ENCODE peak calls at places on chromosome 1, in six cellular contexts. W is A549, X is fibroblast of lung, H is GM23338, Y is IMR-90, S is GM23248. D is an unnamed sample.

GRCh38 chr1:76730027-76730426 is 137.3 kb upstream of the ST6GALNAC5 start:
- DNase-seq in W (no peak), X (no peak), S (no peak), Y (no peak), H (no peak), D (no peak)

GRCh38 chr1:186633101-186633500 is 47.1 kb downstream of the PTGS2 start:
- DNase-seq in S (no peak), W (no peak), Y (no peak), H (no peak), X (no peak), D (no peak)

GRCh38 chr1:113904292-113904673 is 316 bp downstream of the AP4B1 start:
- DNase-seq in W (no peak), Y (no peak), S (no peak), X (no peak), H (peak; percentile 79), D (no peak)

GRCh38 chr1:30685796-30686165 is 37.6 kb downstream of the MATN1 start:
- DNase-seq in Y (no peak), X (no peak), W (no peak), H (peak; percentile 71), S (no peak), D (no peak)

GRCh38 chr1:174077755-174078490 is 55.8 kb upstream of the RC3H1 start:
- DNase-seq in X (no peak), W (no peak), Y (no peak), H (peak; percentile 64), S (no peak), D (peak; percentile 7)

GRCh38 chr1:64979358-64979757 is 13.0 kb upstream of the JAK1 start:
- DNase-seq in W (no peak), H (no peak), Y (no peak), S (no peak), X (no peak), D (no peak)

GRCh38 chr1:178057863-178058576 is 35.9 kb upstream of the RASAL2 start:
- DNase-seq in S (peak; percentile 81), W (no peak), X (peak; percentile 9), H (peak; percentile 42), Y (peak; percentile 48), D (peak; percentile 65)

GRCh38 chr1:109821831-109822745 is 58.4 kb upstream of the EPS8L3 start:
- DNase-seq in X (peak; percentile 62), Y (peak; percentile 57), S (peak; percentile 92), W (peak; percentile 58), H (no peak), D (peak; percentile 56)

GRCh38 chr1:80534606-80535360 is 1266.0 kb upstream of the ADGRL2 start:
- DNase-seq in Y (peak; percentile 46), W (peak; percentile 15), X (peak; percentile 20), S (no peak), H (no peak), D (peak; percentile 26)

GRCh38 chr1:77018386-77019156 is 151.3 kb downstream of the ST6GALNAC5 start:
- DNase-seq in S (peak; percentile 12), X (no peak), H (peak; percentile 53), W (no peak), Y (no peak), D (no peak)

GRCh38 chr1:5886140-5886483 is 106.1 kb downstream of the NPHP4 start:
- DNase-seq in S (no peak), H (no peak), W (no peak), X (no peak), Y (no peak), D (no peak)

GRCh38 chr1:5887436-5888290 is 104.6 kb downstream of the NPHP4 start:
- DNase-seq in X (no peak), Y (no peak), H (no peak), S (no peak), W (no peak), D (no peak)

GRCh38 chr1:5888606-5889211 is 103.5 kb downstream of the NPHP4 start:
- DNase-seq in S (no peak), W (peak; percentile 4), X (no peak), Y (no peak), H (peak; percentile 43), D (no peak)

GRCh38 chr1:5885471-5886139 is 106.6 kb downstream of the NPHP4 start:
- DNase-seq in X (no peak), H (no peak), W (no peak), S (no peak), Y (no peak), D (no peak)

GRCh38 chr1:5886541-5887435 is 105.4 kb downstream of the NPHP4 start:
- DNase-seq in Y (no peak), X (no peak), W (no peak), S (no peak), H (no peak), D (no peak)
- H3K4me2 ChIP-seq in Y (no peak overlapping the region), X (no peak overlapping the region), W (no peak overlapping the region), S (no peak overlapping the region), H (no peak overlapping the region), D (no peak overlapping the region)

GRCh38 chr1:23592209-23592905 is 33.1 kb upstream of the ID3 start:
- DNase-seq in H (no peak), Y (no peak), X (no peak), W (no peak), S (peak; percentile 35), D (no peak)

GRCh38 chr1:23593042-23593521 is 33.8 kb upstream of the ID3 start:
- DNase-seq in H (no peak), X (no peak), S (no peak), W (peak; percentile 53), Y (no peak), D (no peak)

GRCh38 chr1:23593556-23594148 is 34.4 kb upstream of the ID3 start:
- DNase-seq in H (no peak), X (no peak), Y (peak; percentile 59), S (peak; percentile 20), W (peak; percentile 84), D (peak; percentile 49)

GRCh38 chr1:23594927-23595353 is 35.6 kb upstream of the ID3 start:
- DNase-seq in H (no peak), S (no peak), X (no peak), W (no peak), Y (no peak), D (no peak)

DNA sequence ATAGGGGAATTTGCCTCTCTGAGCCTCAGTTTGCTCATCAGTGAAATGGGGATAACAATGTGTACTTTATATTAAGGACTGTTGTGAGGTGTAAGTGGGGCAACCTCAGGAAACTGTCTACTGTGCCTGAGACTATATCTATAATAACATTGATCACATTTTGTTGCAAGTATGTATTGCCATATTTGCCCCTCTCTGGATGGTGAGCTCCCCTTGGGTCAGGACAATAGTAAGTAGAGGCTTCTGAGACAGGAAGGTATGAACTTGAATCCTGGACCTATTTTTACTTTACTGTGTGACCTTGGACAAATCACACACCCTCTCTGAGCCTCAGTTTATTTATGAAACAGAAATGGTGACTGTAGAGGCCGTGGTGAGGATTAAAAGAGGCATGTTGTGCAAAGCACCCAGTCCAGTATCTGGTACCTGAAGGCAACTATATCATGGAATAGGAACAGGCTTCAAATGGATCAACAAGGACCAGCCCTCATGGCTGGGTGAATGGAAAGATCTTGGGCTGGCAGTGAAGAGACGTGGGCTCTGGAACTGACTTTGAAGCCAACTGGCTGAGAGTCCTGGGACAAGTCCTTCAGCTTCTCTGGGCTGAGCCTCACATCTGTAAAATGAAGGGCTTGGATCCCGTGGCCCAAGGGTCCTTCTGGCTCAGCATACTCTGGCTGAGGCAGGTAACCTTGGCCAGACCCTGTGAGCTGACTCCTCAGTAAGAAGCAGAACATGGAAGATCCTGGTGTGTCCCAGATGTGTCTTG is 35.0 kb upstream of the ID3 start:
- DNase-seq in Y (no peak), X (no peak), W (no peak), S (no peak), H (no peak), D (no peak)
- H3K4me2 ChIP-seq in Y (no peak overlapping the region), X (no peak overlapping the region), W (peak overlapping the region; percentile 75), S (no peak overlapping the region), H (no peak overlapping the region), D (no peak overlapping the region)

DNA sequence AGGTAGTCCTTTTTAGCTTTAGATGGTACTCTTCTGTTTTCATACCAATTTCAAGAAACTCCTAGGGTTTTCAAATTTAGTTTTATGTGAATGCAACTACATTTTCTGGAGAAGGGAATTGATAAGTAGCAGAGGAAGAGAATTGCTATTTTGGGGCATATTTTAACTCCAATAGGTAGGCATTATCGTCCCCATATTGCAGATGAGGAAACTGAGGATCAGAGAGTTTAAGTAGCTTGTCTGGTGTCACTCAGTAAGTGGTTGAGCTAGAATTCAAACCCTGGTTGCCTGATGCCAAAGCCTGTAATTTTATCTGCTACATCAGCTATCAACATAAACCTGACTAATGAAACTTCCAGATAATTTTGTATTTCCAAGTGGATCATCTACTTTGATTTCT is 1.9 kb downstream of the NFYC start:
- DNase-seq in Y (no peak), W (no peak), S (no peak), X (no peak), H (no peak), D (no peak)
- H3K4me2 ChIP-seq in Y (no peak overlapping the region), W (peak overlapping the region; percentile 96), S (peak overlapping the region; percentile 96), X (peak overlapping the region; percentile 99), H (peak overlapping the region; percentile 92), D (peak overlapping the region; percentile 100)

GRCh38 chr1:23125489-23125888 is 43.2 kb downstream of the LUZP1 start:
- DNase-seq in W (no peak), H (no peak), S (no peak), Y (no peak), X (no peak), D (no peak)

GRCh38 chr1:23124259-23125026 is 44.2 kb downstream of the LUZP1 start:
- DNase-seq in W (no peak), X (no peak), S (no peak), H (no peak), Y (no peak), D (no peak)

GRCh38 chr1:23126200-23126599 is 42.5 kb downstream of the LUZP1 start:
- DNase-seq in X (no peak), Y (no peak), H (no peak), S (no peak), W (no peak), D (no peak)

GRCh38 chr1:23129846-23130245 is 38.8 kb downstream of the LUZP1 start:
- DNase-seq in W (no peak), H (no peak), Y (no peak), S (peak; percentile 18), X (no peak), D (peak; percentile 25)

DNA sequence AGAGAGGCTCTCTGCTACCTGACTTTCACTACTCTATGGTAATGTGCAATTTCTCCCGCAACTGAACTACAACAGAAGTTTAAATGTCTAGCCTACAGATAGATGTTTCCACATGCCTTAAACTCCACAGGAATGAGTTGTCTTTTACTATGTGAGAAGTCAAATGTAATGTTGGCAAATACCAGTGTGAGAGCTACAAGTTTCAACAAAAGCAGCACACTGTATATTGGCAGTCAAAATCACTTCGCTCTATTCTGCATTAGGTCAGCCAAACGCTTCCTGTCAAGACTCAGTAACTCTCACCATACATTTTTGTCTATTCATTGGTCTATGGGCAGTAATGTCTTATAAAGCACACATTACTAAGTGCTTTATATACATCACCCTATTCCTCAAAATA is 41.9 kb downstream of the LUZP1 start:
- DNase-seq in Y (peak; percentile 87), S (peak; percentile 66), H (no peak), W (no peak), X (peak; percentile 79), D (peak; percentile 78)
- H3K4me2 ChIP-seq in Y (peak overlapping the region; percentile 62), S (peak overlapping the region; percentile 5), H (no peak overlapping the region), W (peak overlapping the region; percentile 3), X (peak overlapping the region; percentile 25), D (peak overlapping the region; percentile 49)

D was measured in astrocyte.